ENCODE peak calls at places on chromosomes 11 and 22, in eight cellular contexts. U, S, O, C, B, I, R and Y are unnamed samples.

GRCh38 chr11:34449013-34449412 is 10.3 kb downstream of the CAT start:
- DNase-seq in U (no peak), S (no peak), O (no peak), C (no peak), B (peak), I (peak), R (no peak), Y (no peak)

GRCh38 chr11:2892215-2893020 is 6.8 kb upstream of the CDKN1C start:
- DNase-seq in U (peak), S (peak), O (peak), C (peak), B (peak), I (peak), R (no peak), Y (peak)

GRCh38 chr11:44351006-44351660 is 41.2 kb upstream of the ALX4 start:
- DNase-seq in U (no peak), S (no peak), O (no peak), C (no peak), B (no peak), I (peak), R (no peak), Y (no peak)

GRCh38 chr11:18322818-18323570 is 627 bp downstream of the GTF2H1 start:
- DNase-seq in U (peak), S (no peak), O (no peak), C (peak), B (no peak), I (no peak), R (no peak), Y (no peak)

GRCh38 chr11:62404918-62405317 is 13.9 kb upstream of the SCGB1A1 start:
- DNase-seq in U (no peak), S (no peak), O (no peak), C (no peak), B (no peak), I (no peak), R (no peak), Y (no peak)

GRCh38 chr11:74932797-74933196 is 16.1 kb downstream of the XRRA1 start:
- DNase-seq in U (no peak), S (no peak), O (no peak), C (no peak), B (peak), I (peak), R (no peak), Y (no peak)

GRCh38 chr11:127649958-127650357 is 649.4 kb upstream of the KIRREL3 start:
- DNase-seq in U (no peak), S (no peak), O (no peak), C (no peak), B (no peak), I (no peak), R (no peak), Y (no peak)

GRCh38 chr22:45970709-45971388 is 6.1 kb downstream of the WNT7B start:
- DNase-seq in U (no peak), S (no peak), O (no peak), C (no peak), B (peak), I (peak), R (no peak), Y (no peak)

GRCh38 chr22:22578702-22579424 is 19.8 kb upstream of the PRAME start:
- DNase-seq in U (no peak), S (no peak), O (no peak), C (no peak), B (peak), I (peak), R (no peak), Y (no peak)

GRCh38 chr22:35918466-35918865 is 110.2 kb downstream of the RBFOX2 start:
- DNase-seq in U (no peak), S (no peak), O (no peak), C (no peak), B (no peak), I (no peak), R (no peak), Y (no peak)